ENCODE peak calls at places on chromosomes 11 and 22, in six cellular contexts. V, N, U, G, K and A are unnamed samples.

GRCh38 chr11:57288771-57289579 is 35.8 kb downstream of the TNKS1BP1 start:
- DNase-seq in U (peak), V (no peak), N (no peak), G (no peak), K (no peak), A (no peak)

GRCh38 chr22:39148024-39148726 is 4.3 kb downstream of the CBX7 start:
- DNase-seq in U (no peak), K (no peak), V (no peak), G (peak), N (no peak), A (no peak)

GRCh38 chr11:7079545-7080135 is 9.2 kb upstream of the RBMXL2 start:
- DNase-seq in K (no peak), G (no peak), V (no peak), N (no peak), U (no peak), A (no peak)

GRCh38 chr11:118645066-118645715 is 34.3 kb downstream of the TREH start:
- DNase-seq in U (no peak), K (no peak), N (no peak), G (no peak), V (no peak), A (no peak)

GRCh38 chr11:64745523-64746328 is 1.8 kb upstream of the RASGRP2 start:
- DNase-seq in V (peak), K (peak), U (no peak), N (peak), G (peak), A (peak)

GRCh38 chr11:76783901-76784813 is 1.0 kb downstream of the TSKU start:
- DNase-seq in K (peak), G (peak), N (no peak), U (peak), V (peak), A (no peak)

GRCh38 chr11:19992162-19992561 is 168.1 kb downstream of the DBX1 start:
- DNase-seq in K (no peak), U (no peak), V (no peak), N (no peak), G (no peak), A (no peak)

GRCh38 chr11:109853156-109853776 is 239.9 kb upstream of the ZC3H12C start:
- DNase-seq in U (peak), V (no peak), G (no peak), N (no peak), K (no peak), A (no peak)

GRCh38 chr11:10181811-10182210 is 112.2 kb downstream of the SBF2 start:
- DNase-seq in N (no peak), K (no peak), G (no peak), V (no peak), U (peak), A (no peak)

GRCh38 chr22:37607010-37607911 is 1.4 kb upstream of the GGA1 start:
- DNase-seq in N (peak), U (peak), K (peak), V (peak), G (peak), A (peak)

GRCh38 chr22:18126606-18127005 is 16.0 kb downstream of the TUBA8 start:
- DNase-seq in V (peak), K (no peak), G (no peak), N (no peak), U (no peak), A (peak)

GRCh38 chr11:832529-833113 is at the start of gene CD151:
- DNase-seq in N (no peak), K (peak), G (peak), U (peak), V (no peak), A (peak)

GRCh38 chr22:31230155-31230870 is 18.2 kb downstream of the LIMK2 start:
- DNase-seq in K (no peak), U (no peak), N (peak), V (no peak), G (no peak), A (peak)

GRCh38 chr11:31690041-31690440 is 121.1 kb downstream of the PAX6 start:
- DNase-seq in V (no peak), G (no peak), U (no peak), K (no peak), N (no peak), A (no peak)

GRCh38 chr22:50046481-50047245 is 11.4 kb downstream of the TTLL8 start:
- DNase-seq in N (no peak), U (no peak), V (no peak), K (no peak), G (peak), A (no peak)

GRCh38 chr11:10293423-10294288 is at the start of gene SBF2:
- DNase-seq in K (peak), G (peak), N (peak), U (peak), V (peak), A (peak)

GRCh38 chr11:43419460-43419859 is 60.7 kb downstream of the TTC17 start:
- DNase-seq in U (peak), V (no peak), K (peak), G (no peak), N (no peak), A (no peak)

GRCh38 chr11:111301004-111301839 is 2.9 kb downstream of the POU2AF3 start:
- DNase-seq in V (no peak), N (no peak), G (no peak), U (no peak), K (no peak), A (no peak)

GRCh38 chr11:1786466-1786865 is 22.7 kb upstream of the CTSD start:
- DNase-seq in V (no peak), K (no peak), U (no peak), N (no peak), G (no peak), A (no peak)

GRCh38 chr11:18310800-18311340 is 11.1 kb downstream of the HPS5 start:
- DNase-seq in N (no peak), K (no peak), G (no peak), V (no peak), U (no peak), A (no peak)

GRCh38 chr22:37636186-37636948 is 3.1 kb upstream of the SH3BP1 start:
- DNase-seq in N (no peak), G (no peak), U (no peak), K (no peak), V (no peak), A (no peak)

GRCh38 chr11:128422576-128423370 is 164.6 kb downstream of the ETS1 start:
- DNase-seq in G (peak), N (no peak), U (no peak), K (no peak), V (no peak), A (no peak)

GRCh38 chr22:27088026-27088425 is 430.6 kb downstream of the MIAT start:
- DNase-seq in N (no peak), K (no peak), G (no peak), V (no peak), U (no peak), A (no peak)

GRCh38 chr22:41777749-41778395 is 22.6 kb upstream of the CCDC134 start:
- DNase-seq in V (no peak), N (no peak), U (no peak), G (no peak), K (no peak), A (no peak)

GRCh38 chr11:27614092-27614491 is 86.2 kb downstream of the BDNF start:
- DNase-seq in N (no peak), V (no peak), K (no peak), U (no peak), G (no peak), A (no peak)

GRCh38 chr22:47056361-47056760 is 293.9 kb downstream of the TBC1D22A start:
- DNase-seq in G (peak), U (no peak), K (no peak), V (no peak), N (no peak), A (no peak)

GRCh38 chr11:85095239-85095638 is 531.9 kb downstream of the DLG2 start:
- DNase-seq in V (no peak), K (no peak), G (no peak), U (peak), N (no peak), A (no peak)

GRCh38 chr11:85098996-85099395 is 528.1 kb downstream of the DLG2 start:
- DNase-seq in N (no peak), G (no peak), U (no peak), V (no peak), K (no peak), A (no peak)

GRCh38 chr11:85099522-85099921 is 527.6 kb downstream of the DLG2 start:
- DNase-seq in V (no peak), U (no peak), G (no peak), N (no peak), K (no peak), A (no peak)

GRCh38 chr11:85096939-85097338 is 530.2 kb downstream of the DLG2 start:
- DNase-seq in V (no peak), K (no peak), G (no peak), U (no peak), N (no peak), A (no peak)

DNA sequence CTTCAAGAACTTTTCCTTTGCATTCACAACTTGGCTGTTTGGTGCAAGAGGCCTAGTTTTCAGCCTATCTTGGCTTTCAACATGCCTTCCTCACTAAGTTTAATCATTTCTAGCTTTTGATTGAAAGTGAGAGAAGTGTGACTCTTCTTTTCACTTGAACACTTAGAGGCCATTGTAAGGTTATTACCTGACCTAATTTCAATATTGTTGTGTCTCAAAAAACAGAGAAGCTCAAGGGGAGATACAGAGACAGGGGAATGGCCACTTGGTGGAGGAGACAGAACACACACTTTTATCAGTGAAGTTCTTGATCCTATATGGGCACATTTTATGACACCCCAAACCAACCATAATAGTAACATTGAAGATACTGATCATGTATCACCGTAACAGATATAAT is 532.3 kb downstream of the DLG2 start:
- DNase-seq in K (no peak), G (no peak), N (no peak), V (no peak), U (no peak), A (no peak)
- H3K27ac ChIP-seq in K (no peak), G (no peak), N (no peak), V (no peak), U (no peak), A (no peak)

DNA sequence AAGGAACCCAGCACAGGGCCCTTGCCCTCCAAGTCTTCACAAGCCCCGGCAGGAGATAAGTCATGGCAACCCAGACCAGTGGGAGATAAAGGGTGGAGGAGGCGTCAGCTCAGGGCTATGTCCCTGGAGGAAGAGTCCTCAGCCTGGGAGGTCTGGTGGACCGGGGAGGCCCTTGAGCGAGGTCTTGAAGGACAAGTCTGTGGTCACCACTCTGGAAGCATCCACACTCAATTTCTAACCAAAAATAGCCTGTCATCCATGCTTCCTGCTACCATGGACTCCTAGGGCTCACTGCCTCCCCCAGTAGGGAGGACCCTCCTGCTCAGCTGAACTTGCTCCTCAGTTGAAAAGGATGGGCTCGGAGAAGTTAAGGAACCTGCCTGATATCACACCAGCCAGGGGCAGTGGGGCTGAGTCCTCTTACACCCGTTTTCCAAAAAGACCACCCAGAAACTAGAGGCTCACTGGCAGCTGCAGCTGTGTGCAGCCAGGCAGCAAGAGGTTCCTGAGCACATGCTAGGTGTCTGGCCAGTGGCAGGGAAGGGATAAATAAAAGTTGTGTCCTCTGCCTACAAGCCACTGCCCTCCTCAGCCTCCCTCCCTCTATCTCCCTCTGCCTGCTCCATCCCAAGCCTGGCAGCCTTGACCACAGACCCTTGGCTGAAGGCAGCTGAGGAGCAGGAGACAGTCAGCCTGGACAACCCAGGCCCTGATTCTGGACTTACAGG is 1.9 kb upstream of the RAB3IL1 start:
- DNase-seq in U (no peak), N (no peak), G (no peak), V (no peak), K (no peak), A (no peak)
- H3K27ac ChIP-seq in U (no peak), N (peak), G (peak), V (peak), K (peak), A (peak)

GRCh38 chr11:68480855-68481510 is 20.4 kb downstream of the PPP6R3 start:
- DNase-seq in N (no peak), G (no peak), U (no peak), K (no peak), V (no peak), A (no peak)
- H3K27ac ChIP-seq in N (no peak), G (no peak), U (no peak), K (peak), V (peak), A (peak)

DNA sequence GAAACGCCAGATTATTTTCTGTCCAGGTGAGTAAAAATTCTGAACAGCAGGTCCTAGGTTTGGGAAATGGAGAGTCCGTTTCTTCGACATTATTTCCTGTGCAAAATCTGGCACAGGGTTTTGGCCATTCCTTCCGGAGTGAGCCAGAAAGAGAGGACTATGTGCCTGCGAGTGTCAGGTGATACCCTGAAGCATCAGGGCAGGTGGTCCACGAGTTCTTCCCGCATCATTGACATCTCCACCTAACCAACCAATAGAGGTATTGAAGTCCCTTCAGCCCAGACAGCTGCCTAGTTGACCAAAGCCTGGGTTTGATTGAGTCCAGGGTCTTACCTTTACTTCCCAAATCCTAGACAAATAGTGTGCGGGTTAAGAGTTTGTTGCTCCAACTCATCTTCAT is 808 bp downstream of the SNAP29 start:
- DNase-seq in N (no peak), K (no peak), V (no peak), G (no peak), U (no peak), A (no peak)
- H3K27ac ChIP-seq in N (peak), K (peak), V (peak), G (peak), U (no peak), A (peak)

DNA sequence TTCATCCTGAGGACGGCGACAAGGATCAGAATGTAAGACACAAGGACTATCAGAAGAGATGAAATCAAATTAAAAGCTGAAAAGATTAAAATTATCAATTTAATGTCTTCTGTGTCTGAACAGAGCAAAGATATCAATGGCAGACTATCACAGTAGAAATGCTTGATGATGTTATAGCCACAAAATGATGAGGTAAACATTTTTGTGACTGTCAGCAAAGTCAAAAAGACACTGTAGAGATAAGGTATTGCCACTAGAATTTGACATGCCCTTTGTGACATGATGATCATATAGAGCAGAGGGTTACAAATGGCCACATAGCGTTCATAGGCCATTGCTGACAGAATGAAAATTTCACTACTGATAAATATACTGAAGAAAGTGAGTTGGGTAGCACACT is 12.2 kb downstream of the OR5J2 start:
- DNase-seq in U (no peak), V (no peak), K (no peak), G (no peak), N (no peak), A (no peak)
- H3K27ac ChIP-seq in U (no peak), V (no peak), K (no peak), G (no peak), N (no peak), A (no peak)

GRCh38 chr22:22111267-22111751 is 128.7 kb upstream of the TOP3B start:
- DNase-seq in N (no peak), K (no peak), G (no peak), U (peak), V (no peak), A (no peak)
- H3K27ac ChIP-seq in N (no peak), K (no peak), G (no peak), U (peak), V (no peak), A (no peak)

DNA sequence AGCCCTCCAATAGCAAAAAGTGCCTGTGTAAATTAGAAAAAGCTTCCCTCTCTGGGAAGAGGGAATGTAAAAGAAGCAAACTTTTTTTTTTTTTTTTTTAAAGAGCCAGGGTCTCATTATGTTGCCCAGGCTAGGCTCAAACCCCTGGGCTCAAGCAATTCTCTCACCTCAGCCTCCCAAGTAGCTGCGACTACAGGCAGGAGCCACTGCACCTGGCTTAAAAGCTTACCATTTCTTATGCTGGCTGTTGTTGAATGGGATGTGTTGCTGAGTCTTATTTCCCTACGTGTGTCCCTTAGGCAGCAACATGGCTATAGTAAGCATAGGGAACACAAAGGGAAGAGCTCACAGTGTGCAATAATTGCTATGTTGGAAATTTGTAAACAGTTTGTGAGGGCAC is 225.5 kb upstream of the CCDC90B start:
- DNase-seq in G (no peak), V (no peak), K (no peak), U (no peak), N (no peak), A (no peak)
- H3K27ac ChIP-seq in G (no peak), V (no peak), K (no peak), U (no peak), N (no peak), A (no peak)

GRCh38 chr11:41947392-41947791 is 487.9 kb upstream of the LRRC4C start:
- DNase-seq in U (no peak), K (no peak), G (no peak), V (no peak), N (no peak), A (no peak)
- H3K27ac ChIP-seq in U (no peak), K (no peak), G (no peak), V (no peak), N (no peak), A (no peak)

DNA sequence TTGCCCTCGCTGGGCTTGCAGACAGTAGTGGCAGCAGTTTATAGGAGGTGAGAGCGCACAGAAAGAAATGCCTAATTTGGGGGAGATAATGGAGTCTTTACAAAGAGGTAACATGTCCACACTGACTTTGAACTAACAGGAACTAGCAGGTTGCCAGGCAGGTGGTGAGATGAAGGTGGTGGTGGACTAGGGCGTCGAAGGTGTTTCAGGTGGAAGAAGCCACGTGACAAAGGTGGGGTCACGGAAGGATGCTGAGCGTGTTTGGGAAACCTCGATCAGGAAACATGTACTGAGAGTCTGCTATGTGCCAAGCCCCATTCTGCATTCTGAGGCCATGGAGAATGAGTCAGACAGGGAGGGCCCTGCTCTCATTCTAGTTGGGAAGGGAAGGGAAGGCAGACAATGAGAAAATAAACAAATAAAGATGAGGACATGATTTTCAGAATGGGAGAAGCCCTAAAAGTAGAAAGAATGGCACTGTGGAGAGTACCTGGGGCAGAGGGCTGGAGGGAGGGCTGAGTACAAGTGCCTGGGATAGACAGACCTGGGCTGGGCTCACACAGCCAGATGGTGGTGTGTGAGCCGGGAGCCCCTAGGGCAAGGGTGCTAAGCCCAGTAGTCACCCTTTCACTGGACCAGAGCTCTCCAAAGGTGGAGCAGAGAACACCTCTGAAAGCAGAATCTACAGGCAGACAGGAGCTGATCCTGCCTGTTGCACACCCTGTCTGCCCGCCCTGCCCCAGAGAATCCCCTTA is 16.2 kb upstream of the NNMT start:
- DNase-seq in N (no peak), K (no peak), G (no peak), U (peak), V (no peak), A (no peak)
- H3K27ac ChIP-seq in N (no peak), K (no peak), G (no peak), U (peak), V (peak), A (peak)